ENCODE peak calls at places on chromosome 3, in four cellular contexts. D, Y, G and J are unnamed samples.

GRCh38 chr3:171346011-171346410 is 114.2 kb downstream of the TNIK start:
- DNase-seq in D (no peak), Y (no peak), G (no peak), J (no peak)

GRCh38 chr3:197490659-197491058 is 65.1 kb downstream of the BDH1 start:
- DNase-seq in D (no peak), Y (no peak), G (no peak), J (no peak)

GRCh38 chr3:159803444-159803843 is 185.2 kb upstream of the IL12A start:
- DNase-seq in D (no peak), Y (no peak), G (no peak), J (no peak)

GRCh38 chr3:131047582-131047981 is 20.9 kb downstream of the NEK11 start:
- DNase-seq in D (no peak), Y (no peak), G (no peak), J (no peak)

GRCh38 chr3:64687781-64688515 is at the start of gene ADAMTS9:
- DNase-seq in D (peak; percentile 80), Y (peak; percentile 92), G (peak; percentile 89), J (peak; percentile 87)

GRCh38 chr3:171497546-171497945 is 37.3 kb upstream of the TNIK start:
- DNase-seq in D (no peak), Y (no peak), G (no peak), J (no peak)

GRCh38 chr3:70049761-70050160 is 50.2 kb downstream of the SAMMSON start:
- DNase-seq in D (no peak), Y (no peak), G (no peak), J (no peak)

GRCh38 chr3:157027861-157028745 is 131.8 kb downstream of the CCNL1 start:
- DNase-seq in D (no peak), Y (no peak), G (no peak), J (no peak)

GRCh38 chr3:126961791-126962461 is 21.0 kb upstream of the PLXNA1 start:
- DNase-seq in D (peak; percentile 45), Y (no peak), G (peak; percentile 73), J (peak; percentile 81)

GRCh38 chr3:76651784-76652183 is 388.1 kb upstream of the ROBO2 start:
- DNase-seq in D (no peak), Y (peak; percentile 14), G (no peak), J (no peak)

GRCh38 chr3:152834354-152835310 is at the start of gene P2RY1:
- DNase-seq in D (peak; percentile 72), Y (peak; percentile 91), G (peak; percentile 65), J (peak; percentile 84)

GRCh38 chr3:122969585-122970453 is 57.7 kb downstream of the SEMA5B start:
- DNase-seq in D (peak; percentile 40), Y (no peak), G (no peak), J (no peak)

GRCh38 chr3:48345946-48346572 is 12.6 kb upstream of the SPINK8 start:
- DNase-seq in D (no peak), Y (no peak), G (no peak), J (no peak)

GRCh38 chr3:45976191-45977091 is 19.2 kb downstream of the FYCO1 start:
- DNase-seq in D (no peak), Y (no peak), G (no peak), J (no peak)

GRCh38 chr3:154228561-154229216 is 95.6 kb downstream of the DHX36 start:
- DNase-seq in D (no peak), Y (no peak), G (no peak), J (no peak)

GRCh38 chr3:98986073-98986472 is 84.6 kb upstream of the DCBLD2 start:
- DNase-seq in D (no peak), Y (peak; percentile 79), G (no peak), J (no peak)

GRCh38 chr3:134904333-134904771 is 109.3 kb downstream of the EPHB1 start:
- DNase-seq in D (no peak), Y (no peak), G (no peak), J (no peak)

GRCh38 chr3:32510075-32510724 is 7.5 kb upstream of the CMTM6 start:
- DNase-seq in D (peak; percentile 53), Y (peak; percentile 77), G (peak; percentile 54), J (no peak)

GRCh38 chr3:8603115-8603710 is 41.4 kb downstream of the SSUH2 start:
- DNase-seq in D (no peak), Y (no peak), G (no peak), J (no peak)

GRCh38 chr3:69809076-69809835 is 70.0 kb downstream of the MITF start:
- DNase-seq in D (no peak), Y (no peak), G (no peak), J (no peak)

GRCh38 chr3:9184464-9184835 is 65.0 kb downstream of the SRGAP3 start:
- DNase-seq in D (no peak), Y (no peak), G (no peak), J (no peak)

GRCh38 chr3:125137432-125138033 is 75.0 kb downstream of the SLC12A8 start:
- DNase-seq in D (peak; percentile 34), Y (no peak), G (peak; percentile 35), J (no peak)

GRCh38 chr3:120652896-120653545 is 29.0 kb downstream of the HGD start:
- DNase-seq in D (no peak), Y (no peak), G (no peak), J (no peak)

GRCh38 chr3:124669470-124669869 is 60.8 kb upstream of the UMPS start:
- DNase-seq in D (no peak), Y (no peak), G (no peak), J (no peak)

GRCh38 chr3:96334779-96335178 is 479.6 kb upstream of the EPHA6 start:
- DNase-seq in D (no peak), Y (no peak), G (no peak), J (no peak)

GRCh38 chr3:133891662-133892389 is 3.9 kb downstream of the RAB6B start:
- DNase-seq in D (no peak), Y (peak; percentile 62), G (no peak), J (peak; percentile 49)

GRCh38 chr3:146746190-146746589 is 141.0 kb upstream of the PLSCR5 start:
- DNase-seq in D (no peak), Y (no peak), G (no peak), J (no peak)

GRCh38 chr3:46561951-46562350 is 4.2 kb downstream of the LRRC2 start:
- DNase-seq in D (no peak), Y (no peak), G (no peak), J (no peak)

GRCh38 chr3:64306745-64307144 is 81.5 kb upstream of the PRICKLE2 start:
- DNase-seq in D (no peak), Y (no peak), G (no peak), J (no peak)

GRCh38 chr3:126571078-126571477 is 12.3 kb upstream of the C3orf22 start:
- DNase-seq in D (no peak), Y (no peak), G (no peak), J (peak; percentile 50)

GRCh38 chr3:128482857-128483656 is 9.9 kb downstream of the GATA2 start:
- DNase-seq in D (peak; percentile 83), Y (peak; percentile 71), G (peak; percentile 57), J (peak; percentile 85)
- H3K27ac ChIP-seq in D (peak overlapping the region; percentile 99), Y (no peak overlapping the region), G (peak overlapping the region; percentile 32), J (no peak overlapping the region)

DNA sequence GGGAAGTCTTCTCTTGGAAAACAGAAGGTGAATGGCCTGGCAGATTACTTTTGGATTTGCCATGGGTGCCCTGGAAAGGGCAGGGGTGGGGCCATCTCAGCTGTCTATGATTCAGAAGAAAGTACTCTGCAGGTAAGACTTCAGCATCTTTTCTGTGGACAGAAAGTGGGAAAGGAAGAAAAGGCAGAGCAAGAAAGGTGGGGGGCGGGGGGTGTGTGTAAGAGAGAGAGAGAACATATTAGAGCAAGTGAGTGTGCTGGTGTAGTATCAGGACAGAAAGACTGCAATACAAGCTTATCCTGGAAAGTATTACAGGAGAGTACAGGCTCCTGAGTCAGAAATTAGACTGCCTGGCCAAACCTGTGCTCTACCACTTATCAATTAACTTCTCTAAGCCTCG is 5.5 kb downstream of the TAGLN3 start:
- DNase-seq in D (no peak), Y (no peak), G (no peak), J (no peak)
- H3K27ac ChIP-seq in D (no peak overlapping the region), Y (no peak overlapping the region), G (no peak overlapping the region), J (no peak overlapping the region)

GRCh38 chr3:14905055-14905657 is 42.2 kb upstream of the NR2C2 start:
- DNase-seq in D (no peak), Y (no peak), G (no peak), J (no peak)

GRCh38 chr3:14906355-14906960 is 40.9 kb upstream of the NR2C2 start:
- DNase-seq in D (no peak), Y (no peak), G (no peak), J (no peak)

GRCh38 chr3:14909250-14909649 is 38.1 kb upstream of the NR2C2 start:
- DNase-seq in D (no peak), Y (no peak), G (no peak), J (no peak)

GRCh38 chr3:14911651-14912050 is 35.7 kb upstream of the NR2C2 start:
- DNase-seq in D (no peak), Y (no peak), G (no peak), J (no peak)

DNA sequence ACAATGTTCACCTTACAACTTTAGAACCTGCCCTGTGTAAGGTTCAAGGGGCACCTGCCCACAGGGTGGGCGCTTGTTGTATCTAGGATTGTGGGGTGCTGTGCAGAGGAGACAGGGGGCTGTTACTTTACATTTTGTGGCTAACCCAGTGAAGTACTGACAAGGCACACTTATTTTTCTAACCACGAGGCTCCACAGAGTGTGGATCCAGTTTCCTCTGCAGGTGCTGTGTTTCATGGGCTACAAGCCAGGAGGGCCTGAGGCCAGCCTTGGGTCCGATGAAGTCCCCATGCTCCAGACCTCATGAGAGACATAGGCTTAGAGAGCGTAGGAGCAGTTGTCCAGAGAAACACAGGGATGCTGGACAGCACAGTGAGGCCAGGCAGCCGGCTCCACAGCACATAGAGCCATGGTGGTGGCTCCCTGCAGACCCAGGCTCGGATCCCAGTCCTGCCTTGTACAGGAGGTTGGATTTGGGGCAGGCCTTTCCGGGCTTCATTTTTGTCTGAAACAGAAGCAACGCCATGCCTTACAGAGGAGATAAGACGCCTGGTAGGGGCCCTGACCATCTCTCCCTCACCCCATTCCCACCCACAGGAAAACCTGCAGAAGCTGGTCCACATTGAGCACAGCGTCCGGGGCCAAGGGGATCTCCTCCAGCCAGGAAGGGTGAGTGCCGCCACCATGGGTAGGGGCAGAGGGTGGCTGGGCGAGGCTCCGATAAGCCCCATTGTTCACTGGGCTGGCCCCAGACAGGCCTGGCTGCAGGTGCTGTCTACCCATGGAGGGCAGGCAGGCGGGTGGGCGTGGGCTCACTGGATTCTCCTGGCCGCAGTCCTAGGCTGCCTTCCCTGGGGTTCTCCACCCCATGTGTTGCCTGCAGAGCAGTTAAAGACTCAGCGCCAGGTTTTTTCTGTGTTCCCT is 40.1 kb upstream of the NR2C2 start:
- DNase-seq in D (no peak), Y (no peak), G (peak; percentile 72), J (no peak)
- H3K27ac ChIP-seq in D (no peak overlapping the region), Y (no peak overlapping the region), G (no peak overlapping the region), J (no peak overlapping the region)

GRCh38 chr3:128296469-128297251 is 143.4 kb downstream of the EEFSEC start:
- DNase-seq in D (no peak), Y (no peak), G (no peak), J (no peak)
- H3K27ac ChIP-seq in D (no peak overlapping the region), Y (no peak overlapping the region), G (peak overlapping the region; percentile 85), J (no peak overlapping the region)

GRCh38 chr3:119034256-119035013 is at the start of gene IGSF11:
- DNase-seq in D (peak; percentile 36), Y (peak; percentile 92), G (peak; percentile 69), J (peak; percentile 84)

GRCh38 chr3:119033393-119034255 is 1.0 kb downstream of the IGSF11 start:
- DNase-seq in D (no peak), Y (no peak), G (no peak), J (no peak)

DNA sequence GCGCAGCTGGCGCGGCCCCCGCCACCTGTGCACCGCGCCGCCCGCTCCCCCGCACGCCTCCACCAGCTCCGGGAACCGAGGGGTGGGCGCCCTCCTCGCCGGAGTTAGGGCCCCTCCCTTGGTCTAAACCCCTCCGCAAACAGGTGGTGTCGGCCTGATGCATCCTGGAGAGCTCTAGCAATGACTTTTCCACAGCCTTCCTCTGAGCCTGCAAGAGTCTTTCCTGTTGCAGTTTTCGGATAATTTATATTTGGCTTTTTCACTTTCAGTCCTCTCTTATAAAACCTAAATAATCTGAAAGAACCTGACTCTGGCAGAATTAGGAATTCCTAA is 334 bp upstream of the IGSF11 start:
- DNase-seq in D (no peak), Y (no peak), G (no peak), J (no peak)
- H3K27ac ChIP-seq in D (no peak overlapping the region), Y (no peak overlapping the region), G (no peak overlapping the region), J (no peak overlapping the region)